ENCODE peak calls at places on chromosomes 7 and 10, in seven cellular contexts. One of them, this sample, is unnamed.

GRCh38 chr7:50730459-50731400 is 52.0 kb downstream of the GRB10 start:
- DNase-seq in WERI-Rb-1: no peak
- DNase-seq in AG04449: no peak
- DNase-seq in ascending aorta: no peak
- DNase-seq in OCI-LY7: no peak
- DNase-seq in endodermal cell: no peak
- DNase-seq in CD8-positive, alpha-beta T cell: no peak
- DNase-seq in this sample: no peak

GRCh38 chr10:77220150-77220549 is 417.5 kb downstream of the KCNMA1 start:
- DNase-seq in OCI-LY7: no peak
- DNase-seq in ascending aorta: no peak
- DNase-seq in endodermal cell: no peak
- DNase-seq in WERI-Rb-1: no peak
- DNase-seq in CD8-positive, alpha-beta T cell: no peak
- DNase-seq in AG04449: no peak
- DNase-seq in this sample: no peak

GRCh38 chr7:116836911-116837310 is 25.5 kb upstream of the CAPZA2 start:
- DNase-seq in AG04449: no peak
- DNase-seq in WERI-Rb-1: no peak
- DNase-seq in OCI-LY7: no peak
- DNase-seq in CD8-positive, alpha-beta T cell: no peak
- DNase-seq in endodermal cell: no peak
- DNase-seq in ascending aorta: no peak
- DNase-seq in this sample: no peak

GRCh38 chr10:8128511-8128910 is 74.0 kb downstream of the GATA3 start:
- DNase-seq in WERI-Rb-1: no peak
- DNase-seq in endodermal cell: no peak
- DNase-seq in OCI-LY7: no peak
- DNase-seq in CD8-positive, alpha-beta T cell: no peak
- DNase-seq in AG04449: no peak
- DNase-seq in ascending aorta: no peak
- DNase-seq in this sample: no peak

GRCh38 chr7:2012981-2013380 is 219.8 kb downstream of the MAD1L1 start:
- DNase-seq in ascending aorta: peak
- DNase-seq in OCI-LY7: no peak
- DNase-seq in endodermal cell: no peak
- DNase-seq in CD8-positive, alpha-beta T cell: no peak
- DNase-seq in WERI-Rb-1: no peak
- DNase-seq in AG04449: no peak
- DNase-seq in this sample: no peak

GRCh38 chr7:51356849-51357516 is 40.4 kb upstream of the COBL start:
- DNase-seq in WERI-Rb-1: no peak
- DNase-seq in ascending aorta: no peak
- DNase-seq in AG04449: no peak
- DNase-seq in OCI-LY7: no peak
- DNase-seq in CD8-positive, alpha-beta T cell: no peak
- DNase-seq in endodermal cell: peak
- DNase-seq in this sample: no peak

GRCh38 chr7:55420535-55420934 is 55.4 kb downstream of the LANCL2 start:
- DNase-seq in AG04449: no peak
- DNase-seq in OCI-LY7: no peak
- DNase-seq in CD8-positive, alpha-beta T cell: no peak
- DNase-seq in WERI-Rb-1: no peak
- DNase-seq in endodermal cell: no peak
- DNase-seq in ascending aorta: no peak
- DNase-seq in this sample: no peak

GRCh38 chr7:4172883-4173282 is 509.2 kb upstream of the FOXK1 start:
- DNase-seq in ascending aorta: no peak
- DNase-seq in endodermal cell: no peak
- DNase-seq in WERI-Rb-1: no peak
- DNase-seq in OCI-LY7: no peak
- DNase-seq in AG04449: no peak
- DNase-seq in CD8-positive, alpha-beta T cell: no peak
- DNase-seq in this sample: no peak

GRCh38 chr10:79137826-79138225 is 69.1 kb downstream of the ZMIZ1 start:
- DNase-seq in AG04449: no peak
- DNase-seq in endodermal cell: no peak
- DNase-seq in CD8-positive, alpha-beta T cell: peak
- DNase-seq in ascending aorta: no peak
- DNase-seq in OCI-LY7: peak
- DNase-seq in WERI-Rb-1: no peak
- DNase-seq in this sample: peak

GRCh38 chr10:109978481-109978880 is 29.3 kb upstream of the ADD3 start:
- DNase-seq in ascending aorta: no peak
- DNase-seq in endodermal cell: peak
- DNase-seq in CD8-positive, alpha-beta T cell: peak
- DNase-seq in WERI-Rb-1: peak
- DNase-seq in AG04449: no peak
- DNase-seq in OCI-LY7: peak
- DNase-seq in this sample: peak

GRCh38 chr7:44281811-44282600 is 43.4 kb downstream of the CAMK2B start:
- DNase-seq in endodermal cell: peak
- DNase-seq in WERI-Rb-1: peak
- DNase-seq in CD8-positive, alpha-beta T cell: no peak
- DNase-seq in AG04449: no peak
- DNase-seq in OCI-LY7: no peak
- DNase-seq in ascending aorta: peak
- DNase-seq in this sample: no peak

GRCh38 chr7:26034386-26034785 is 117.6 kb upstream of the NFE2L3 start:
- DNase-seq in ascending aorta: no peak
- DNase-seq in AG04449: no peak
- DNase-seq in endodermal cell: no peak
- DNase-seq in OCI-LY7: no peak
- DNase-seq in CD8-positive, alpha-beta T cell: no peak
- DNase-seq in WERI-Rb-1: no peak
- DNase-seq in this sample: no peak

GRCh38 chr10:78062296-78062695 is 28.6 kb downstream of the RPS24 start:
- DNase-seq in endodermal cell: no peak
- DNase-seq in OCI-LY7: no peak
- DNase-seq in ascending aorta: no peak
- DNase-seq in AG04449: no peak
- DNase-seq in WERI-Rb-1: no peak
- DNase-seq in CD8-positive, alpha-beta T cell: no peak
- DNase-seq in this sample: no peak

GRCh38 chr7:44587843-44588711 is 6.0 kb upstream of the TMED4 start:
- DNase-seq in endodermal cell: no peak
- DNase-seq in OCI-LY7: peak
- DNase-seq in WERI-Rb-1: peak
- DNase-seq in CD8-positive, alpha-beta T cell: peak
- DNase-seq in ascending aorta: no peak
- DNase-seq in AG04449: no peak
- DNase-seq in this sample: peak

GRCh38 chr10:1548146-1548545 is 189.2 kb downstream of the ADARB2 start:
- DNase-seq in CD8-positive, alpha-beta T cell: no peak
- DNase-seq in endodermal cell: no peak
- DNase-seq in OCI-LY7: no peak
- DNase-seq in ascending aorta: no peak
- DNase-seq in WERI-Rb-1: no peak
- DNase-seq in AG04449: no peak
- DNase-seq in this sample: no peak

GRCh38 chr10:75019360-75019759 is 92.1 kb upstream of the SAMD8 start:
- DNase-seq in endodermal cell: no peak
- DNase-seq in ascending aorta: no peak
- DNase-seq in WERI-Rb-1: no peak
- DNase-seq in OCI-LY7: peak
- DNase-seq in AG04449: no peak
- DNase-seq in CD8-positive, alpha-beta T cell: no peak
- DNase-seq in this sample: peak

GRCh38 chr7:27961255-27961654 is 219.3 kb downstream of the JAZF1 start:
- DNase-seq in endodermal cell: no peak
- DNase-seq in ascending aorta: no peak
- DNase-seq in OCI-LY7: no peak
- DNase-seq in AG04449: peak
- DNase-seq in WERI-Rb-1: no peak
- DNase-seq in CD8-positive, alpha-beta T cell: no peak
- DNase-seq in this sample: no peak

GRCh38 chr7:64099656-64100531 is 54.7 kb downstream of the ZNF727 start:
- DNase-seq in endodermal cell: no peak
- DNase-seq in CD8-positive, alpha-beta T cell: no peak
- DNase-seq in ascending aorta: peak
- DNase-seq in AG04449: no peak
- DNase-seq in WERI-Rb-1: no peak
- DNase-seq in OCI-LY7: no peak
- DNase-seq in this sample: no peak

DNA sequence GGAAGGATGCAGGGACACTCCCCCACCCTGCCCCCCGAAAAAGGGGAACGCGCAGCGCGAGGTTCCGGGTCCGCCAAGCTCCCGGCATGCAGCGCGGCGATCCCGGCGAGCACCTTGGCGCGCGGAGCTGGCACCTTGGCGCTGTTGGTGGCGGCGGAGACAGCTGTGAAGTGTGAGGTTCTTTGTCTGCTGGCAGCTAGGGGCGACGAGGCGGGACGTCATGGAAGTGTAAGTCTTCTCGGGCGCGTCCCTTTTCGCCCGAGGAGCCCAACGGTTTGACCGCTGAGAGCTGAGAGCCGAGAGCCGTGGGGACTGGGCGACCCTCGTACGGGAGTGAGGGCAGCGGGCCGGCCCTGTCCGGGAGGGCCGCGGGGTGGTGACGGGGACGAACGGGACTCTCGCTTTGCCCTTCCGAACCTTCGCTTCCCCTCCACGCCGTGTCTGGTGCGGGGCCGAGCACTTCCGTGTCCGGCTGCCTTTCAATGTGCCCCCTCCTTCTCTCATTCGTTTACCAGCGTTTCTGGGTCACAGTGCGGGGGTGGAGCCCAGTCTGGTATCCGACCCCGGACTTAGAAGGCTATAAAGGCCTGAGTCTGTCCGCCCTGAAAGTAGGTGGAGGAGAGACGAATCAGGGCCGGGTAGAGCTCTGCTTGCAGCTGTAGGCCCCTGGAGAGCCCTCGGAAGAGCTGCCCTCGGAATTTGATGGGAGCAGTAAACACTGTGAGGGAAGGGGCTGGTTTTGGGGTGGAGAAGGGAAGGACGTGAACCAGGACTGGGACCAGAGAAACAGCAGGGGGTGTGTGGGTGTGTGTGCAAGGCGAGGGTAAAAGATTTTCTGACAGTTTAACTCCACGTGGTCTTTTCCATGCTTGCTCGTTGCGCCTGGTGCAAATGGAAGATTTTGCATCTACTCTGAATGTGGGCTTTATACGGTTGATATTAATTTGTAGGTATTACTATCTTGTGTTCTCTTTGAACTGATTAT is at the start of gene CRCP:
- DNase-seq in ascending aorta: peak
- DNase-seq in OCI-LY7: peak
- DNase-seq in endodermal cell: peak
- DNase-seq in WERI-Rb-1: peak
- DNase-seq in AG04449: no peak
- DNase-seq in CD8-positive, alpha-beta T cell: peak
- DNase-seq in this sample: peak
- TF ChIP-seq CTCF in ascending aorta: peak
- TF ChIP-seq CTCF in OCI-LY7: peak
- TF ChIP-seq CTCF in endodermal cell: no peak
- TF ChIP-seq CTCF in WERI-Rb-1: peak
- TF ChIP-seq CTCF in AG04449: peak
- TF ChIP-seq CTCF in CD8-positive, alpha-beta T cell: no peak
- TF ChIP-seq CTCF in this sample: peak

GRCh38 chr7:98869001-98869373 is 827 bp downstream of the TMEM130 start:
- DNase-seq in AG04449: no peak
- DNase-seq in OCI-LY7: no peak
- DNase-seq in endodermal cell: no peak
- DNase-seq in WERI-Rb-1: no peak
- DNase-seq in CD8-positive, alpha-beta T cell: no peak
- DNase-seq in ascending aorta: no peak
- DNase-seq in this sample: no peak
- H3K4me3 ChIP-seq in AG04449: peak
- H3K4me3 ChIP-seq in OCI-LY7: no peak
- H3K4me3 ChIP-seq in endodermal cell: no peak
- H3K4me3 ChIP-seq in WERI-Rb-1: peak
- H3K4me3 ChIP-seq in CD8-positive, alpha-beta T cell: no peak
- H3K4me3 ChIP-seq in ascending aorta: peak
- H3K4me3 ChIP-seq in this sample: no peak

GRCh38 chr7:151710646-151711434 is 166.1 kb downstream of the PRKAG2 start:
- DNase-seq in endodermal cell: no peak
- DNase-seq in OCI-LY7: no peak
- DNase-seq in ascending aorta: no peak
- DNase-seq in WERI-Rb-1: no peak
- DNase-seq in AG04449: no peak
- DNase-seq in CD8-positive, alpha-beta T cell: no peak
- DNase-seq in this sample: no peak
- TF ChIP-seq CTCF in endodermal cell: no peak
- TF ChIP-seq CTCF in OCI-LY7: no peak
- TF ChIP-seq CTCF in ascending aorta: no peak
- TF ChIP-seq CTCF in WERI-Rb-1: no peak
- TF ChIP-seq CTCF in AG04449: no peak
- TF ChIP-seq CTCF in CD8-positive, alpha-beta T cell: no peak
- TF ChIP-seq CTCF in this sample: no peak

GRCh38 chr7:923108-924041 is 31.1 kb downstream of the ADAP1 start:
- DNase-seq in ascending aorta: peak
- DNase-seq in WERI-Rb-1: no peak
- DNase-seq in AG04449: no peak
- DNase-seq in CD8-positive, alpha-beta T cell: peak
- DNase-seq in OCI-LY7: peak
- DNase-seq in endodermal cell: peak
- DNase-seq in this sample: peak
- H3K4me3 ChIP-seq in ascending aorta: no peak
- H3K4me3 ChIP-seq in WERI-Rb-1: no peak
- H3K4me3 ChIP-seq in AG04449: no peak
- H3K4me3 ChIP-seq in CD8-positive, alpha-beta T cell: peak
- H3K4me3 ChIP-seq in OCI-LY7: peak
- H3K4me3 ChIP-seq in endodermal cell: no peak
- H3K4me3 ChIP-seq in this sample: peak